ENCODE peak calls at places on chromosomes 6 and 20, in eight cellular contexts. X is GM12865, F is brain microvascular endothelial cell, Z is endothelial cell of umbilical vein, N is neural progenitor cell, S is heart left ventricle, Y is IMR-90, P is tibial artery. M is an unnamed sample.
A peak's percentile ranks its signal among the peaks of the same experiment; 100 is the strongest.

GRCh38 chr6:90098637-90099036 is 198.0 kb downstream of the BACH2 start:
- DNase-seq in S (no peak), Z (no peak), X (no peak), N (no peak), F (no peak), Y (no peak), P (no peak), M (no peak)

GRCh38 chr20:43293068-43293786 is 103.5 kb upstream of the PTPRT start:
- DNase-seq in Z (no peak), N (peak; percentile 87), X (no peak), P (no peak), S (no peak), Y (no peak), F (no peak), M (no peak)

GRCh38 chr20:3995749-3996305 is 19.5 kb downstream of the RNF24 start:
- DNase-seq in S (no peak), N (no peak), P (no peak), X (no peak), Z (no peak), F (no peak), Y (no peak), M (no peak)

GRCh38 chr6:106790935-106791334 is 161.6 kb downstream of the QRSL1 start:
- DNase-seq in S (no peak), Y (no peak), N (no peak), P (no peak), X (no peak), F (no peak), Z (no peak), M (no peak)

GRCh38 chr6:20876016-20876415 is 341.8 kb downstream of the CDKAL1 start:
- DNase-seq in Y (peak; percentile 77), Z (peak; percentile 39), N (peak; percentile 34), S (no peak), P (no peak), F (peak; percentile 70), X (peak; percentile 11), M (peak; percentile 37)

GRCh38 chr20:1417273-1417672 is 24.4 kb upstream of the FKBP1A start:
- DNase-seq in S (no peak), F (peak; percentile 64), X (no peak), Z (no peak), Y (peak; percentile 49), N (no peak), P (no peak), M (no peak)

GRCh38 chr6:143157146-143157545 is 96.5 kb downstream of the AIG1 start:
- DNase-seq in X (no peak), N (no peak), P (no peak), F (no peak), S (no peak), Y (no peak), Z (no peak), M (no peak)

GRCh38 chr6:54916858-54917257 is 70.3 kb downstream of the FAM83B start:
- DNase-seq in Z (no peak), X (no peak), F (no peak), S (no peak), Y (peak; percentile 75), P (no peak), N (no peak), M (no peak)

GRCh38 chr6:122747573-122747972 is 31.9 kb upstream of the FABP7 start:
- DNase-seq in X (peak; percentile 22), P (no peak), F (no peak), Y (no peak), Z (no peak), N (no peak), S (no peak), M (no peak)

GRCh38 chr6:78308025-78308424 is 559.3 kb upstream of the IRAK1BP1 start:
- DNase-seq in Y (no peak), S (no peak), P (no peak), X (peak; percentile 4), F (peak; percentile 24), N (peak; percentile 47), Z (no peak), M (no peak)

GRCh38 chr6:140203611-140204553 is 829.4 kb upstream of the CITED2 start:
- DNase-seq in P (no peak), F (peak; percentile 34), S (no peak), X (no peak), Z (peak; percentile 84), N (no peak), Y (peak; percentile 79), M (no peak)

GRCh38 chr6:129748901-129749748 is 39.1 kb upstream of the ARHGAP18 start:
- DNase-seq in N (no peak), Y (peak; percentile 77), X (peak; percentile 48), S (no peak), P (no peak), F (no peak), Z (peak; percentile 75), M (peak; percentile 31)

GRCh38 chr6:31558318-31558625 is 10.9 kb downstream of the NFKBIL1 start:
- DNase-seq in X (no peak), S (no peak), N (no peak), F (no peak), Z (no peak), P (no peak), Y (no peak), M (no peak)
- H3K4me3 ChIP-seq in X (peak overlapping the region; percentile 58), S (no peak overlapping the region), N (no peak overlapping the region), F (no peak overlapping the region), Z (no peak overlapping the region), P (no peak overlapping the region), Y (no peak overlapping the region), M (no peak overlapping the region)

DNA sequence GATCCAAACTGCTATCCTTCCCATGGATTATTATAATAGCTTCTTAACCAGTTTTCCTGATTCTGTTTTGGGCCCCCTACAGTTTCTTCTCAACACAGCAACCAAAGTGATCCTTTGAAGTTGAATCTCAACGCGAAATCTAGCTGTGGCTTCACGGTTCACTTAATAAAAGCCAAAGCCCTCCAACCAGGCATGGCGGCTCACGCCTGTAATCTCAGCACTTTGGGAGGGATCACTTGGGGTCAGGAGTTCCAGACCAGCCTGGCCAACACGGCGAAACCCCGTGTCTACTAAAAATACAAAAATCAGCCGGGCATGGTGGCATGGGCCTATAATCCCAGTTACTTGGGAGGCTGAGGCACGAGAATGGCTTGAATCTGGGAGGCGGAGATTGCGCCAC is 3.3 kb downstream of the RMND1 start:
- DNase-seq in Y (no peak), X (no peak), S (no peak), P (no peak), F (no peak), N (peak; percentile 9), Z (no peak), M (no peak)
- TF ChIP-seq CTCF in Y (no peak), X (no peak), S (no peak), P (no peak), F (peak; percentile 17), N (no peak), Z (no peak), M (no peak)

GRCh38 chr6:38974389-38975133 is 74.0 kb upstream of the GLP1R start:
- DNase-seq in N (no peak), Z (no peak), P (no peak), Y (peak; percentile 4), X (no peak), F (peak; percentile 24), S (no peak), M (no peak)

GRCh38 chr6:38973178-38974057 is 75.2 kb upstream of the GLP1R start:
- DNase-seq in F (peak; percentile 74), S (no peak), Y (peak; percentile 79), X (peak; percentile 73), Z (peak; percentile 76), P (no peak), N (peak; percentile 56), M (peak; percentile 19)

DNA sequence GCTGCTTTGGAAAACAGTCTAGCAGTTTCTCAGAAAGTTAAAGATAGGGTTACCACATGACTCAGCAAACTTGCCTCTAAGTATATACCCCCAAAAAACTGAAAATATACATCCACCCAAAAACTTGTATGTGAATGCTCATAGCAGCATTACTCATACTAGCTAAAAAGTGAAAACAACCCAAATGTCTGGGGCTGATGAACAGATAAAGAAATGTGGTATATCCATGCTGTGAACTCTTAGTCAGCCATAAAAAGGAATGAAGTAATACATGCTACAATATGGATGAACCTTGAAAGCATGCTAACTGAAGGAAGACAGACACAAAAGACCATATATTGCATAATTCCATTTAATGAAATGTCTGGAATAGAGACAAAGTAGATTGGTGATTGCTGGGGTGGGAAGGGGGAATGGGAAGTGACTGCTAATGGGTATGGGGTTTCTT is 79.9 kb upstream of the GLP1R start:
- DNase-seq in S (no peak), Y (no peak), Z (no peak), P (no peak), X (no peak), F (no peak), N (no peak), M (no peak)
- H3K4me3 ChIP-seq in S (no peak overlapping the region), Y (no peak overlapping the region), Z (no peak overlapping the region), P (no peak overlapping the region), X (no peak overlapping the region), F (no peak overlapping the region), N (no peak overlapping the region), M (no peak overlapping the region)

DNA sequence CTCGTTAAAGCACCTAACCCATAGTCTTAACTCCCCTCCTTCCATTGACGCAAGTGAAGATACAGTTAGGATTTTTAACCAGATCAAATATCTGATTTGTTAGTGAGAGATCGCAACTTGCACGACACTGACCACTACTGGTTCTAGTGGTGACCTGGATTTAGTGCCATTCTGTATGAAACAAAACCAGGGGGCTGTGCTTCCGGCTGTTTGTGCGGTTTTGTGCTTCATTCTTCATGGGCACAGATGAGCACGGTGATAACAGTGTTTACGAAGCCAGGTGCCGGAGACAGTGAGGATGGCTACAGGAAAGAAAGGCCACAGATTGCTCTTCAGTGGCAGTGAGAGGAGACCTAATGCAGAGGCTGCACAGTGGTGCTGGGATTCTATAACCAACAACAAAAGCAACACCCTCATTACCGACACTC is 75.5 kb downstream of the NOL4L start:
- DNase-seq in F (no peak), Y (peak; percentile 54), N (no peak), X (no peak), P (no peak), Z (peak; percentile 71), S (no peak), M (no peak)
- TF ChIP-seq CTCF in F (peak; percentile 58), Y (peak; percentile 34), N (peak; percentile 33), X (no peak), P (no peak), Z (peak; percentile 63), S (no peak), M (peak; percentile 7)

M was measured in AG04449.